ENCODE peak calls at places on chromosomes 5 and 9, in five cellular contexts. One of them, this sample, is unnamed.
A peak's percentile ranks its signal among the peaks of the same experiment; 100 is the strongest.

GRCh38 chr5:107593009-107593408 is 77.7 kb downstream of the EFNA5 start:
- DNase-seq in heart left ventricle: no peak
- DNase-seq in IMR-90: no peak
- DNase-seq in RWPE1: no peak
- DNase-seq in left lung: no peak
- DNase-seq in this sample: no peak

GRCh38 chr9:81035171-81035570 is 654.2 kb downstream of the TLE1 start:
- DNase-seq in heart left ventricle: no peak
- DNase-seq in IMR-90: peak; percentile 81
- DNase-seq in RWPE1: no peak
- DNase-seq in left lung: no peak
- DNase-seq in this sample: no peak

GRCh38 chr9:74645007-74645639 is 148.0 kb downstream of the RORB start:
- DNase-seq in heart left ventricle: no peak
- DNase-seq in IMR-90: no peak
- DNase-seq in RWPE1: peak; percentile 5
- DNase-seq in left lung: no peak
- DNase-seq in this sample: no peak

GRCh38 chr5:79170661-79171060 is 59.1 kb downstream of the BHMT start:
- DNase-seq in heart left ventricle: no peak
- DNase-seq in IMR-90: no peak
- DNase-seq in RWPE1: no peak
- DNase-seq in left lung: no peak
- DNase-seq in this sample: no peak

GRCh38 chr9:136773386-136774044 is 9.2 kb upstream of the LCN15 start:
- DNase-seq in heart left ventricle: no peak
- DNase-seq in IMR-90: no peak
- DNase-seq in RWPE1: peak; percentile 47
- DNase-seq in left lung: peak; percentile 89
- DNase-seq in this sample: no peak

GRCh38 chr5:148425808-148426207 is 42.0 kb downstream of the FBXO38 start:
- DNase-seq in heart left ventricle: no peak
- DNase-seq in IMR-90: no peak
- DNase-seq in RWPE1: no peak
- DNase-seq in left lung: no peak
- DNase-seq in this sample: no peak

GRCh38 chr9:115225459-115226116 is 107.6 kb upstream of the TNC start:
- DNase-seq in heart left ventricle: no peak
- DNase-seq in IMR-90: no peak
- DNase-seq in RWPE1: no peak
- DNase-seq in left lung: no peak
- DNase-seq in this sample: no peak

GRCh38 chr5:153523196-153523595 is 32.7 kb downstream of the GRIA1 start:
- DNase-seq in heart left ventricle: no peak
- DNase-seq in IMR-90: peak; percentile 51
- DNase-seq in RWPE1: no peak
- DNase-seq in left lung: no peak
- DNase-seq in this sample: no peak

GRCh38 chr5:178057839-178058238 is 55.5 kb upstream of the N4BP3 start:
- DNase-seq in heart left ventricle: no peak
- DNase-seq in IMR-90: no peak
- DNase-seq in RWPE1: no peak
- DNase-seq in left lung: no peak
- DNase-seq in this sample: no peak

GRCh38 chr5:126267435-126267834 is 155.8 kb upstream of the GRAMD2B start:
- DNase-seq in heart left ventricle: no peak
- DNase-seq in IMR-90: no peak
- DNase-seq in RWPE1: no peak
- DNase-seq in left lung: no peak
- DNase-seq in this sample: no peak

GRCh38 chr9:120792898-120793765 is at the start of gene FBXW2:
- DNase-seq in heart left ventricle: peak; percentile 94
- DNase-seq in IMR-90: peak; percentile 89
- DNase-seq in RWPE1: peak; percentile 97
- DNase-seq in left lung: peak; percentile 98
- DNase-seq in this sample: peak; percentile 46

GRCh38 chr5:173645897-173646574 is 29.6 kb upstream of the BOD1 start:
- DNase-seq in heart left ventricle: no peak
- DNase-seq in IMR-90: no peak
- DNase-seq in RWPE1: no peak
- DNase-seq in left lung: peak; percentile 45
- DNase-seq in this sample: no peak

GRCh38 chr9:124506931-124507879 is at the start of gene NR5A1:
- DNase-seq in heart left ventricle: no peak
- DNase-seq in IMR-90: no peak
- DNase-seq in RWPE1: no peak
- DNase-seq in left lung: peak; percentile 73
- DNase-seq in this sample: no peak

GRCh38 chr9:7186175-7186574 is 428.4 kb downstream of the KDM4C start:
- DNase-seq in heart left ventricle: no peak
- DNase-seq in IMR-90: peak; percentile 37
- DNase-seq in RWPE1: no peak
- DNase-seq in left lung: no peak
- DNase-seq in this sample: no peak

GRCh38 chr5:91212336-91213092 is 170.6 kb downstream of the ARRDC3 start:
- DNase-seq in heart left ventricle: no peak
- DNase-seq in IMR-90: peak; percentile 94
- DNase-seq in RWPE1: peak; percentile 30
- DNase-seq in left lung: no peak
- DNase-seq in this sample: no peak

GRCh38 chr9:133696036-133696435 is 42.1 kb downstream of the SARDH start:
- DNase-seq in heart left ventricle: no peak
- DNase-seq in IMR-90: no peak
- DNase-seq in RWPE1: no peak
- DNase-seq in left lung: peak; percentile 64
- DNase-seq in this sample: no peak

GRCh38 chr5:116563909-116564308 is 10.7 kb downstream of the SEMA6A start:
- DNase-seq in heart left ventricle: no peak
- DNase-seq in IMR-90: no peak
- DNase-seq in RWPE1: no peak
- DNase-seq in left lung: no peak
- DNase-seq in this sample: no peak

GRCh38 chr5:82425591-82425990 is 147.4 kb upstream of the RPS23 start:
- DNase-seq in heart left ventricle: no peak
- DNase-seq in IMR-90: no peak
- DNase-seq in RWPE1: no peak
- DNase-seq in left lung: no peak
- DNase-seq in this sample: no peak

GRCh38 chr9:32117291-32117690 is 267.2 kb upstream of the ACO1 start:
- DNase-seq in heart left ventricle: no peak
- DNase-seq in IMR-90: no peak
- DNase-seq in RWPE1: no peak
- DNase-seq in left lung: no peak
- DNase-seq in this sample: no peak

GRCh38 chr5:13625616-13626198 is 318.8 kb downstream of the DNAH5 start:
- DNase-seq in heart left ventricle: no peak
- DNase-seq in IMR-90: peak; percentile 20
- DNase-seq in RWPE1: no peak
- DNase-seq in left lung: no peak
- DNase-seq in this sample: no peak

GRCh38 chr5:134125195-134126015 is 10.9 kb downstream of the TCF7 start:
- DNase-seq in heart left ventricle: peak; percentile 60
- DNase-seq in IMR-90: peak; percentile 96
- DNase-seq in RWPE1: peak; percentile 86
- DNase-seq in left lung: peak; percentile 43
- DNase-seq in this sample: no peak

GRCh38 chr5:63346451-63346850 is 615.8 kb downstream of the HTR1A start:
- DNase-seq in heart left ventricle: no peak
- DNase-seq in IMR-90: no peak
- DNase-seq in RWPE1: peak; percentile 20
- DNase-seq in left lung: no peak
- DNase-seq in this sample: no peak

GRCh38 chr5:63351164-63351563 is 611.1 kb downstream of the HTR1A start:
- DNase-seq in heart left ventricle: no peak
- DNase-seq in IMR-90: no peak
- DNase-seq in RWPE1: no peak
- DNase-seq in left lung: no peak
- DNase-seq in this sample: no peak
- H3K27ac ChIP-seq in heart left ventricle: no peak overlapping the region
- H3K27ac ChIP-seq in IMR-90: no peak overlapping the region
- H3K27ac ChIP-seq in RWPE1: no peak overlapping the region
- H3K27ac ChIP-seq in left lung: no peak overlapping the region
- H3K27ac ChIP-seq in this sample: no peak overlapping the region

DNA sequence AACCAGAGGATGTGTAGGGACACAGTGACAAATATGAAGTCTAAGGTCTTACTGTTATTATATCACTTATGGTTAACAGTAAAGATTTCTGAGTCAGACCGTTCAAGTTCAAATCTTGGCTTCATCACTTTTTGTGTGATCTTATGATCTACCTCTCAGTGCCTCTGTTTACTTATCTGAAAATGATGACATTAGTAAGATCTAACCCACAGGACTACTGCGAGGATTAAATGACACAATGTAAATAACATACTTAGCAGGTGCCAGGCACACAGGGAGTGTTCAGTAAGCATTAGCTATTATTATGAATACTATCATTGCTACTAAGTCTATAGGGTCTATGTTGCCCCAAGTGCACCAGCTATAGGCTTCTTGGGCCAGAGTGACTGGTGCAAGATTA is 2.0 kb downstream of the IRF1 start:
- DNase-seq in heart left ventricle: no peak
- DNase-seq in IMR-90: no peak
- DNase-seq in RWPE1: no peak
- DNase-seq in left lung: no peak
- DNase-seq in this sample: no peak
- H3K27ac ChIP-seq in heart left ventricle: peak overlapping the region; percentile 24
- H3K27ac ChIP-seq in IMR-90: no peak overlapping the region
- H3K27ac ChIP-seq in RWPE1: peak overlapping the region; percentile 89
- H3K27ac ChIP-seq in left lung: peak overlapping the region; percentile 100
- H3K27ac ChIP-seq in this sample: no peak overlapping the region

GRCh38 chr5:168400429-168401220 is 85.6 kb upstream of the RARS1 start:
- DNase-seq in heart left ventricle: no peak
- DNase-seq in IMR-90: no peak
- DNase-seq in RWPE1: no peak
- DNase-seq in left lung: no peak
- DNase-seq in this sample: no peak

GRCh38 chr5:168407222-168407621 is 79.0 kb upstream of the RARS1 start:
- DNase-seq in heart left ventricle: no peak
- DNase-seq in IMR-90: peak; percentile 25
- DNase-seq in RWPE1: no peak
- DNase-seq in left lung: no peak
- DNase-seq in this sample: no peak

GRCh38 chr5:168404366-168404765 is 81.9 kb upstream of the RARS1 start:
- DNase-seq in heart left ventricle: no peak
- DNase-seq in IMR-90: peak; percentile 92
- DNase-seq in RWPE1: peak; percentile 50
- DNase-seq in left lung: no peak
- DNase-seq in this sample: no peak

GRCh38 chr5:168401880-168402279 is 84.4 kb upstream of the RARS1 start:
- DNase-seq in heart left ventricle: no peak
- DNase-seq in IMR-90: no peak
- DNase-seq in RWPE1: peak; percentile 36
- DNase-seq in left lung: no peak
- DNase-seq in this sample: peak; percentile 72

GRCh38 chr5:168401226-168401625 is 85.0 kb upstream of the RARS1 start:
- DNase-seq in heart left ventricle: no peak
- DNase-seq in IMR-90: no peak
- DNase-seq in RWPE1: no peak
- DNase-seq in left lung: no peak
- DNase-seq in this sample: no peak
- H3K27ac ChIP-seq in heart left ventricle: no peak overlapping the region
- H3K27ac ChIP-seq in IMR-90: no peak overlapping the region
- H3K27ac ChIP-seq in RWPE1: no peak overlapping the region
- H3K27ac ChIP-seq in left lung: peak overlapping the region; percentile 46
- H3K27ac ChIP-seq in this sample: peak overlapping the region; percentile 67

DNA sequence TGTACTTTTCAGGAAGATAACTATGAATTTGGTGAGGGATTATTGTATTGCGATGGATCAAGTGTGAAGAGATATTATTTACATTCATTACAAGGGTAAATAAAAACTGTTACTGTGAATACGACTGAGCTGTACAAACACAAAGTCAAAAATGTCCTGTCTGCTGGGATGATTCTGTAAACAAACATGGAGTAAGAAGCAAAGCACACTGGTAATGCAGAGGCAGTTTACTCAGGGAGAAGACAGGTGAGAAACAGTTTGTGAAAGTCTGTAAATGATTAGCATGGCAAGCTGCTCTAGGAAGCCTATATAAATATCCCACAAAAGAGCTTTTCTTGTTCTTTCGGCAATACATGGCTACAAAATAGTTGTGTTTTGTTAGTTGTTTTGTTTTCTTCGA is 115.4 kb upstream of the GNA14 start:
- DNase-seq in heart left ventricle: no peak
- DNase-seq in IMR-90: no peak
- DNase-seq in RWPE1: no peak
- DNase-seq in left lung: no peak
- DNase-seq in this sample: no peak
- H3K27ac ChIP-seq in heart left ventricle: no peak overlapping the region
- H3K27ac ChIP-seq in IMR-90: no peak overlapping the region
- H3K27ac ChIP-seq in RWPE1: no peak overlapping the region
- H3K27ac ChIP-seq in left lung: peak overlapping the region; percentile 16
- H3K27ac ChIP-seq in this sample: no peak overlapping the region

GRCh38 chr9:88534456-88535225 is at the start of gene NXNL2:
- DNase-seq in heart left ventricle: peak; percentile 58
- DNase-seq in IMR-90: peak; percentile 82
- DNase-seq in RWPE1: peak; percentile 93
- DNase-seq in left lung: peak; percentile 95
- DNase-seq in this sample: peak; percentile 33

GRCh38 chr9:88531920-88532319 is 3.1 kb upstream of the NXNL2 start:
- DNase-seq in heart left ventricle: no peak
- DNase-seq in IMR-90: no peak
- DNase-seq in RWPE1: no peak
- DNase-seq in left lung: no peak
- DNase-seq in this sample: no peak

GRCh38 chr9:88530051-88530450 is 4.9 kb upstream of the NXNL2 start:
- DNase-seq in heart left ventricle: no peak
- DNase-seq in IMR-90: peak; percentile 78
- DNase-seq in RWPE1: no peak
- DNase-seq in left lung: no peak
- DNase-seq in this sample: no peak

GRCh38 chr9:88533951-88534455 is 975 bp upstream of the NXNL2 start:
- DNase-seq in heart left ventricle: no peak
- DNase-seq in IMR-90: peak; percentile 57
- DNase-seq in RWPE1: peak; percentile 52
- DNase-seq in left lung: peak; percentile 88
- DNase-seq in this sample: no peak

GRCh38 chr9:88532320-88532719 is 2.7 kb upstream of the NXNL2 start:
- DNase-seq in heart left ventricle: no peak
- DNase-seq in IMR-90: peak; percentile 46
- DNase-seq in RWPE1: no peak
- DNase-seq in left lung: no peak
- DNase-seq in this sample: no peak
- H3K27ac ChIP-seq in heart left ventricle: no peak overlapping the region
- H3K27ac ChIP-seq in IMR-90: peak overlapping the region; percentile 27
- H3K27ac ChIP-seq in RWPE1: no peak overlapping the region
- H3K27ac ChIP-seq in left lung: no peak overlapping the region
- H3K27ac ChIP-seq in this sample: no peak overlapping the region

DNA sequence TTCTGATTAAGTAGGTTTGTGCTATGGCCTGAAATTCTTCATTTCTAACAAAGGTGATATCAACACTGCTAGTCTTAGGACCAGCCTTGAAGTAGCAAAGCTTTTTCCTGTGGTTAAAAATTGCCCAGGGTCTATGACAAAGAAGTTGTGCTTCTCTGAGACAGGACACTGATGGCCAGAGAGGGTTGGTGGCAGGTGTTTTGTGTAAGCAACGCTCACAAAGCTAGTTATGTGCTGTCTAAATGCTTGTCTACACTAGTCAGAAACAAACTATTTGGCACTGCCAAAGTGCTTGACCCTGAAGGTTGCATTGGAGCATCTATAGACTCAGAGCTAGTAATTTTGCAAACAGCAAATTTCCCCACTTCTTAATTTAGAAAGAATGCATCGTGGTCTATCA is 44.1 kb upstream of the SELENOP start:
- DNase-seq in heart left ventricle: no peak
- DNase-seq in IMR-90: no peak
- DNase-seq in RWPE1: no peak
- DNase-seq in left lung: no peak
- DNase-seq in this sample: no peak
- H3K27ac ChIP-seq in heart left ventricle: no peak overlapping the region
- H3K27ac ChIP-seq in IMR-90: no peak overlapping the region
- H3K27ac ChIP-seq in RWPE1: no peak overlapping the region
- H3K27ac ChIP-seq in left lung: no peak overlapping the region
- H3K27ac ChIP-seq in this sample: no peak overlapping the region